ENCODE peak calls at places on chromosomes 12 and 14, in eight cellular contexts. R, Z, W, M, P, K, G and S are unnamed samples.
A peak's percentile ranks its signal among the peaks of the same experiment; 100 is the strongest.

GRCh38 chr14:51302319-51303030 is 62.4 kb downstream of the TMX1 start:
- DNase-seq in M (no peak), Z (no peak), G (no peak), P (no peak), R (no peak), W (no peak), K (no peak), S (no peak)

GRCh38 chr12:120961604-120962486 is 16.5 kb upstream of the HNF1A start:
- DNase-seq in W (peak; percentile 95), R (peak; percentile 66), K (peak; percentile 31), M (no peak), Z (no peak), G (peak; percentile 65), P (peak; percentile 76), S (no peak)

GRCh38 chr14:104700224-104700623 is 10.8 kb downstream of the INF2 start:
- DNase-seq in Z (no peak), K (no peak), G (no peak), R (no peak), W (no peak), P (no peak), M (no peak), S (no peak)

GRCh38 chr12:12365931-12366431 is 9.1 kb downstream of the BORCS5 start:
- DNase-seq in R (no peak), K (peak; percentile 13), W (no peak), Z (no peak), M (no peak), P (no peak), G (no peak), S (no peak)

GRCh38 chr12:96271469-96272199 is 77.5 kb downstream of the ELK3 start:
- DNase-seq in Z (no peak), R (no peak), W (no peak), K (no peak), G (no peak), M (no peak), P (no peak), S (no peak)

GRCh38 chr12:15152456-15152855 is 68.8 kb downstream of the RERG start:
- DNase-seq in W (no peak), G (no peak), P (no peak), M (no peak), R (peak; percentile 20), K (no peak), Z (no peak), S (no peak)

GRCh38 chr12:115294443-115295133 is 610.6 kb upstream of the TBX3 start:
- DNase-seq in W (no peak), Z (no peak), M (no peak), P (peak; percentile 48), R (peak; percentile 84), G (no peak), K (no peak), S (peak; percentile 46)

GRCh38 chr12:124681779-124682391 is 114.5 kb upstream of the NCOR2 start:
- DNase-seq in K (no peak), G (no peak), P (no peak), R (peak; percentile 84), Z (peak; percentile 55), W (peak; percentile 27), M (no peak), S (no peak)

GRCh38 chr14:57847096-57847495 is 18.8 kb downstream of the SLC35F4 start:
- DNase-seq in M (no peak), G (no peak), K (no peak), P (no peak), W (no peak), R (no peak), Z (no peak), S (no peak)

GRCh38 chr12:128853321-128854197 is at the start of gene GLT1D1:
- DNase-seq in P (no peak), G (peak; percentile 55), Z (no peak), W (no peak), M (no peak), K (peak; percentile 72), R (no peak), S (no peak)

GRCh38 chr14:55850803-55851202 is 267.4 kb upstream of the PELI2 start:
- DNase-seq in M (no peak), W (peak; percentile 32), R (no peak), G (no peak), K (no peak), Z (peak; percentile 35), P (peak; percentile 47), S (no peak)

GRCh38 chr12:67018105-67018504 is 251.1 kb upstream of the CAND1 start:
- DNase-seq in R (no peak), P (no peak), W (no peak), Z (no peak), K (peak; percentile 41), G (peak; percentile 80), M (no peak), S (no peak)

GRCh38 chr12:46914336-46914735 is 88.5 kb upstream of the SLC38A4 start:
- DNase-seq in R (no peak), K (no peak), W (no peak), G (no peak), P (no peak), Z (no peak), M (no peak), S (no peak)

GRCh38 chr12:122730215-122731014 is at the start of gene HCAR1:
- DNase-seq in W (no peak), R (no peak), G (no peak), M (peak; percentile 15), K (peak; percentile 10), Z (peak; percentile 36), P (peak; percentile 37), S (no peak)

GRCh38 chr14:63375772-63376171 is 57.0 kb upstream of the GPHB5 start:
- DNase-seq in M (no peak), Z (no peak), K (no peak), G (no peak), R (no peak), P (no peak), W (no peak), S (peak; percentile 8)

GRCh38 chr12:46677749-46678148 is 148.0 kb downstream of the SLC38A4 start:
- DNase-seq in M (no peak), R (peak; percentile 70), P (no peak), Z (no peak), G (no peak), W (no peak), K (no peak), S (no peak)

GRCh38 chr14:105073720-105074600 is 8.7 kb upstream of the GPR132 start:
- DNase-seq in K (no peak), M (no peak), P (no peak), W (no peak), G (no peak), R (no peak), Z (no peak), S (no peak)

GRCh38 chr14:100422556-100423420 is 99.6 kb downstream of the SLC25A47 start:
- DNase-seq in K (no peak), P (no peak), R (no peak), W (no peak), Z (peak; percentile 32), M (no peak), G (no peak), S (no peak)
- TF ChIP-seq CTCF in K (no peak), P (no peak), R (no peak), W (no peak), Z (no peak), M (no peak), G (no peak), S (no peak)

DNA sequence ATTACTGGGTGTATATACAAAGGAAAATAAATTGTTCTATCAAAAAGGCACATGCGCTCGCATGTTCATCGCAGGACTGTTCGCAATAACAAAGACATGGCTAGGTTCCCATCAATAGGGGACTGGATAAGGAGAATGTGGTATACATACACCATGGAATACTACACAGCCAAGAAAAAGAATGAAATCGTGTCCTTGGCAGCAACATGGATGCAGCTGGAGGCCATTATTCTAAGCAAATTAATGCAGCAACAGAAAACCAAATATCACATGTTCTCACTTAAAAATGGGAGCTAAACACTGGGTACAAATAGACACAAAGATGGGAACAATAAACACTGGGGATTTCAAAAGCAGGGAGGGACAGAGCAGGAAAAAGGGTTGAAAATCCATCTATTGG is 58.6 kb downstream of the PKP2 start:
- DNase-seq in P (no peak), M (no peak), W (no peak), K (no peak), Z (no peak), R (no peak), G (no peak), S (no peak)
- H3K27ac ChIP-seq in P (no peak overlapping the region), M (no peak overlapping the region), W (no peak overlapping the region), K (no peak overlapping the region), Z (no peak overlapping the region), R (no peak overlapping the region), G (no peak overlapping the region), S (no peak overlapping the region)

GRCh38 chr12:91574975-91575374 is 392.4 kb upstream of the DCN start:
- DNase-seq in G (no peak), R (no peak), P (no peak), W (no peak), M (no peak), Z (no peak), K (no peak), S (no peak)
- TF ChIP-seq CTCF in G (no peak), R (no peak), P (no peak), W (no peak), M (no peak), Z (no peak), K (no peak), S (no peak)

DNA sequence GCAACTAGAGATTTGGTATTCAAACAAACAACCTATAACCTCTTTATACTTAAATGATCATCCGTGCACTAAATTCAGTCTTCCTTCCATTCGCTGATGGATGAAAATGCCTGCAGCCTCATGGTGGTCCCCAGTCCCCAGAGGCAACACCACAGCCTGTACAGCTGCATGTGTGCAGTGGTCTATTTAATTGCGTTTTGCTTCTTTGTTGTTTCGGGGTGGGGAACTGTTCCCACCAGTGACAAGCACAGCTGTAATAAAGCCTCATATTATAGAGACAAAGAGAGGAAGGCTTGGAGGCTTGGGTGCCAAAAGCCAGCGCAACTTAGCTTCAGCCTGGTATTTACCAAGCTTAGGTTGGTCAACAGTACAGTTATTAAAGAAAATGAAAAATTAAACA is 3.9 kb upstream of the SELPLG start:
- DNase-seq in M (no peak), K (no peak), G (peak; percentile 19), Z (no peak), W (no peak), P (no peak), R (no peak), S (no peak)
- H3K27ac ChIP-seq in M (no peak overlapping the region), K (peak overlapping the region; percentile 95), G (no peak overlapping the region), Z (no peak overlapping the region), W (no peak overlapping the region), P (no peak overlapping the region), R (no peak overlapping the region), S (no peak overlapping the region)

GRCh38 chr14:50260511-50260910 is 29.1 kb upstream of the SOS2 start:
- DNase-seq in M (no peak), Z (peak; percentile 16), R (peak; percentile 40), P (no peak), W (no peak), K (peak; percentile 26), G (no peak), S (peak; percentile 15)
- TF ChIP-seq CTCF in M (peak; percentile 53), Z (peak; percentile 63), R (peak; percentile 41), P (no peak), W (no peak), K (peak; percentile 48), G (peak; percentile 57), S (peak; percentile 69)